ENCODE peak calls at places on chromosomes 3 and 15, in ten cellular contexts. E, O, C, Q, K, A, I, B, S and Y are unnamed samples.

GRCh38 chr3:179272385-179272784 is 21.5 kb upstream of the KCNMB3 start:
- DNase-seq in E (no peak), O (no peak), C (peak), Q (no peak), K (no peak), A (no peak), I (peak), B (no peak), S (no peak), Y (no peak)

GRCh38 chr15:67048281-67049279 is 16.8 kb upstream of the SMAD3 start:
- DNase-seq in E (no peak), O (peak), C (peak), Q (no peak), K (peak), A (no peak), I (peak), B (peak), S (no peak), Y (no peak)

GRCh38 chr3:23481660-23482278 is 278.6 kb downstream of the UBE2E2 start:
- DNase-seq in E (no peak), O (no peak), C (no peak), Q (no peak), K (no peak), A (no peak), I (peak), B (no peak), S (no peak), Y (no peak)

GRCh38 chr3:134933997-134934396 is 138.9 kb downstream of the EPHB1 start:
- DNase-seq in E (no peak), O (no peak), C (no peak), Q (no peak), K (no peak), A (no peak), I (no peak), B (no peak), S (no peak), Y (no peak)

GRCh38 chr3:177420643-177421042 is 223.4 kb upstream of the TBL1XR1 start:
- DNase-seq in E (no peak), O (peak), C (peak), Q (no peak), K (no peak), A (no peak), I (no peak), B (no peak), S (no peak), Y (no peak)

GRCh38 chr3:132911741-132912415 is 126.3 kb upstream of the TMEM108 start:
- DNase-seq in E (no peak), O (no peak), C (peak), Q (peak), K (no peak), A (no peak), I (peak), B (no peak), S (no peak), Y (no peak)

GRCh38 chr3:99683465-99683864 is 45.1 kb downstream of the COL8A1 start:
- DNase-seq in E (no peak), O (no peak), C (no peak), Q (no peak), K (no peak), A (no peak), I (no peak), B (no peak), S (no peak), Y (no peak)

GRCh38 chr3:126049289-126050049 is 34.5 kb downstream of the SLC41A3 start:
- DNase-seq in E (no peak), O (no peak), C (no peak), Q (no peak), K (no peak), A (no peak), I (no peak), B (no peak), S (no peak), Y (no peak)

GRCh38 chr3:128319741-128320141 is 146.9 kb downstream of the DNAJB8 start:
- DNase-seq in E (no peak), O (no peak), C (no peak), Q (no peak), K (peak), A (no peak), I (no peak), B (no peak), S (no peak), Y (peak)

GRCh38 chr3:128317698-128318231 is 148.9 kb downstream of the DNAJB8 start:
- DNase-seq in E (no peak), O (no peak), C (no peak), Q (no peak), K (peak), A (no peak), I (peak), B (no peak), S (no peak), Y (peak)

GRCh38 chr3:128317101-128317697 is 149.5 kb downstream of the DNAJB8 start:
- DNase-seq in E (no peak), O (no peak), C (no peak), Q (no peak), K (peak), A (no peak), I (no peak), B (no peak), S (no peak), Y (peak)

GRCh38 chr3:128319107-128319506 is 147.6 kb downstream of the DNAJB8 start:
- DNase-seq in E (no peak), O (no peak), C (no peak), Q (no peak), K (peak), A (no peak), I (no peak), B (no peak), S (no peak), Y (peak)

DNA sequence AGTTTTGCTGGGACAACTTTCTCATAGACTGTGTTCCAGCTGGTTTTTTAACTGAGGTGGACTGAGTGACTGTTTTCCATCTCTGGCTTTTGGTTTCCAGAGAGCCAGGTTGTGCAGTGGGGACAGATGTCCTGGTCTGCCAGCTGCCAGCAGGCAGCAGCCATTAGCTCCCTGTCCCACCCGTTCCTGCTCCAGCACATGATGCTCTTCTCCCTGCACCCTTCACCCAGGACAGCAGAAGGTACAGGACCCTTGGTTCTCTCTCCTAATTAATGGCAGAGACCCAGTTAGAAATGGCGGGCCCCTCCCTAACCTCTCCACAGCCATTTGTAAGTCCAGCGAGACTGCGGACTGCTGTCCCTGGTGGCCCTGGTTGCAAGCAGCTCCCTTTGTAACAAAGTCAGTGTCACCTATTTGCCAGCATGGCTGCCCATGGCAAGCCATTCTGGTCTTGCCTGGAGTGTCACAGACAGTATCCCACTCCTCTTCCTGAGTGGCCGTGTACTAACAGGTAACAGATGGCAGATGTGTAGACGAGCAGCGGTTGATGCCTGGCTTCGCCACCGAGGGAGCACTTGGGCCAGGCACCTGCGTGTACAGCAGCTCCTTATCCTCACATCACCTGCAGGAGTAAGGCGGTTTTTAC is 148.3 kb downstream of the DNAJB8 start:
- DNase-seq in E (no peak), O (no peak), C (no peak), Q (no peak), K (peak), A (no peak), I (no peak), B (no peak), S (no peak), Y (peak)
- TF ChIP-seq CTCF in E (no peak), O (no peak), C (no peak), Q (no peak), K (no peak), A (no peak), I (no peak), B (no peak), S (no peak), Y (no peak)

DNA sequence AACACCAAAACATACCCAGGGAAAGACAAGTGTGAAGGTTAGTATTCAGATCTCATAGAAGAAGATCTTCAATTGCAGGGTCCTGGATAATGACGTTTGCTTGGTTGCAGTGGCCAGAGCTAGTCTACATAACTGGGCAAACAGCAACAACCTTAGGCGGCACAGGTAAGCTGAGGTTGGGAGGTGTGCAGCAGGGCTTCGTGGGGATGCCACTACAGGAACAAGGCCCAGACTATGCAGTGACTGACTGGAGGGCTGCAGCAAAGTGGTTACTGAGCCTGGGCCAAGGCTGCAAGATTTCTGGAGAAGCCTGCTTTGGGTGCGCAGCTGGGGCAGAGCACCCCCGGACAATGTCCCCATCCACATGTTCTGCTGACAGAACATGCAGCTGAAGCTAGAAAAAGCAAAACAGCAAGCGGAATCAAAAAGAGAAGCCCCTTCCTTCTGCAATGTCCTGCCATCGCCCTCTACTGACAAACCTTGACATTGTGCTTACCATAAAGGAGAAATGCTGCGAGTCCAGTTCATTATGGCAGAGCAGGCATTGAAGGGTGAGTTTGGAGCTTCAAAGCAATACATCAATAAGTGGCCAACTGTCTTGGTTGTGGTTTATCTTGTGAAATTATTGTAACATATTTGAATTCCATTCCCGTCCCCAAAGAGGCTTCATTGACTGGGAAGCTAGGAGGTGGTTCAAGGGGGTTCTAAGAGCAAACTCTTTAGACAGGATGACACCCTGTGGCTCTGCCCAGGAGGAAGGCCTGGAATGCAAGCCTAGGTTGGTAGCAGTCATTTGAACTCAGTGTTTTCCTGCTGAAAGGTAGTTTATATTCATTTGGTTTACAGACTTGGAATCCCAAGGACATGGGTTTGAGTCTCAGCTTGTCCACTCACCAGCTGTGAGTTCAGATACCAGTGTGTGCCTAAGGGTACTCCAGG is 217.0 kb downstream of the PDCD6IP start:
- DNase-seq in E (no peak), O (no peak), C (peak), Q (peak), K (no peak), A (peak), I (peak), B (no peak), S (no peak), Y (no peak)
- TF ChIP-seq CTCF in E (no peak), O (peak), C (peak), Q (peak), K (no peak), A (no peak), I (peak), B (no peak), S (no peak), Y (no peak)

GRCh38 chr3:129608087-129608935 is 1.8 kb upstream of the PLXND1 start:
- DNase-seq in E (no peak), O (no peak), C (peak), Q (peak), K (no peak), A (no peak), I (peak), B (no peak), S (no peak), Y (no peak)
- TF ChIP-seq CTCF in E (no peak), O (peak), C (peak), Q (peak), K (no peak), A (no peak), I (peak), B (no peak), S (no peak), Y (no peak)

GRCh38 chr15:84783493-84784251 is 33.5 kb upstream of the ALPK3 start:
- DNase-seq in E (no peak), O (no peak), C (no peak), Q (no peak), K (no peak), A (no peak), I (no peak), B (no peak), S (no peak), Y (no peak)
- TF ChIP-seq CTCF in E (no peak), O (peak), C (peak), Q (peak), K (no peak), A (no peak), I (no peak), B (no peak), S (no peak), Y (no peak)

GRCh38 chr15:77615472-77615871 is 17.2 kb downstream of the LINGO1 start:
- DNase-seq in E (no peak), O (no peak), C (no peak), Q (no peak), K (no peak), A (no peak), I (no peak), B (no peak), S (no peak), Y (no peak)

GRCh38 chr15:77620297-77620696 is 12.4 kb downstream of the LINGO1 start:
- DNase-seq in E (no peak), O (no peak), C (no peak), Q (peak), K (no peak), A (no peak), I (no peak), B (no peak), S (no peak), Y (no peak)

GRCh38 chr15:77619883-77620282 is 12.8 kb downstream of the LINGO1 start:
- DNase-seq in E (no peak), O (no peak), C (no peak), Q (no peak), K (no peak), A (no peak), I (no peak), B (no peak), S (no peak), Y (no peak)

GRCh38 chr15:77616072-77616471 is 16.6 kb downstream of the LINGO1 start:
- DNase-seq in E (no peak), O (no peak), C (no peak), Q (no peak), K (no peak), A (no peak), I (no peak), B (no peak), S (no peak), Y (no peak)

GRCh38 chr15:77617507-77618285 is 15.0 kb downstream of the LINGO1 start:
- DNase-seq in E (no peak), O (peak), C (no peak), Q (peak), K (no peak), A (no peak), I (no peak), B (no peak), S (no peak), Y (no peak)
- TF ChIP-seq CTCF in E (peak), O (peak), C (peak), Q (peak), K (peak), A (peak), I (peak), B (no peak), S (no peak), Y (peak)

DNA sequence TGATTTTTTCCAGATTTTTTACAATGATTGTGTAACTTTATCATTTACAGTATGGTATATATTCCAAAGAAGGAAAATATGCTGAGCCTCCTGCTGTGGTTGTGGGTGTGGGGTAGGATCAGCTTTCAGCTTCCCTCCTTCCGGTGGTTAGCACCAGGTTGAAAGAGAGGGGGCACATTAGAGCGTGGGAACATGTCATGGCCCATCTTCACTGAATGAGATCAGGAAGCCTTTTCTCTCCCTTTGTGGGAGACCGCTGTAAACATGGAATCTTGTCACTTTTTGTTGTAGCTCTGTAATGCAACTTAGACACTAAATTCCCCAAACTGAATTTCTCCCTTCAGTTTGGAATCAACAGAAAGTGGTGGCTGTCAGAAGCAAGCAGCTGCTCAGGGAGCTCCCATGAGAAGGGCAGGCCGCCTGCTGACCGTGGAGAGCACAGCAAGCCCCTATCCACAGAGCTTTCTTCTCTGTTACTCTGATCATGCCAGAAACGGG is 86.7 kb upstream of the LIMD1 start:
- DNase-seq in E (peak), O (peak), C (peak), Q (peak), K (no peak), A (no peak), I (peak), B (no peak), S (no peak), Y (no peak)
- TF ChIP-seq CTCF in E (no peak), O (peak), C (peak), Q (peak), K (peak), A (no peak), I (peak), B (no peak), S (no peak), Y (peak)

DNA sequence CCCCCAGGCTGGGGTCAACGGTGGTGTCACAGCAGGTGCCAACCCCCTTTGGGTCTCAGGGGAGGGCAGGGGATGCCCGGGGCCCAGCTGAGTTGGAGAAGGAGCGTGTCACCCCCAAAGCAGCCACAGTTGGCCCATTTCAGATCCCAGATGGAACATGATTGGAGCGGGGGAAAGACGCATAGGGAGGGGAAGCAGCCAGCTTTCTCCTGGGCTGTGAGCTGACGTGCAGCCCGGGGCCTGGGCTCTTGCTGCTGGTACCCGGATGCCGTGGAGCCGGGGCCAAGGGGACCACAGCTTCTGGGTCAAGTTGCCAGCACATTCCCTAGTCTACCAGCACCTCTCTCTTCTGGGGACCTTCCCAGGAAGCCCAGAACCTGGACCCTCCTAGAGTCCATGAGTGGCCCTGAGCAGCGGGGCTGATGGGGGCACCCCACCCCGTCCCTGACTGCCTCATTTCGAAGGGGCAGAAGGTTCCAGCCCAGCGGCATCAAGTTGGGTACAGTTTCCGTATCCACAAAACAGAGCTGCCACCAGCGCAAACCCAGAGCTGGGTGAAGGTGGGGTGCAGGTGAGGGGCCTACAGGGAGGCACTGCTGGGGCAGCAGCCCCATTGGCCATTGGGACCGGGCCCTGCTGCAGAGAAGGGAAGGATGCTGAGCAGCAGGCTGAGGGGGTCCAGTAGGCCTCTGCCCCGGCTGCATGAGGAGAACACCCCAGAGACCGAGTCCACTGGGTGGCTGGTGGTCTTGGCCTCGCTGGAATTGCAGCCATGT is 148.8 kb downstream of the NSMCE3 start:
- DNase-seq in E (peak), O (no peak), C (no peak), Q (no peak), K (no peak), A (no peak), I (no peak), B (no peak), S (no peak), Y (no peak)
- TF ChIP-seq CTCF in E (no peak), O (no peak), C (no peak), Q (no peak), K (no peak), A (no peak), I (no peak), B (no peak), S (no peak), Y (no peak)